ENCODE peak calls at places on chromosomes 4 and X, in nine cellular contexts. F is mesothelial cell of epicardium; X is stimulated activated CD8-positive, alpha-beta memory T cell treated with anti-CD3 and anti-CD28 coated beads, Interleukin-15, amount 100 ng/mL, for 1 hour; U is memory B cell; W is choroid plexus epithelial cell; P is activated T-cell treated with anti-CD3 and anti-CD28 coated beads, Interleukin-2, amount 50 U/mL, for 72 hours; L is stimulated activated naive CD4-positive, alpha-beta T cell; T is nucleus accumbens; Q is amniotic stem cell. K is an unnamed sample.

GRCh38 chrX:13463608-13464007 is 105.8 kb upstream of the EGFL6 start:
- DNase-seq in T (no peak), Q (peak; percentile 8), F (no peak), X (no peak), U (no peak), P (no peak), L (no peak), W (peak; percentile 93), K (no peak)

GRCh38 chr4:128698386-128698785 is 111.1 kb upstream of the JADE1 start:
- DNase-seq in F (no peak), T (no peak), U (no peak), P (no peak), W (no peak), X (no peak), L (no peak), Q (no peak), K (no peak)

GRCh38 chrX:13293700-13294099 is 26.2 kb downstream of the ATXN3L start:
- DNase-seq in L (no peak), W (no peak), X (no peak), F (no peak), P (no peak), T (no peak), Q (no peak), U (no peak), K (no peak)

GRCh38 chr4:2412534-2412884 is 5.9 kb downstream of the ZFYVE28 start:
- DNase-seq in U (no peak), X (peak; percentile 38), Q (no peak), W (no peak), T (no peak), P (peak; percentile 78), L (peak; percentile 85), F (no peak), K (peak; percentile 57)

GRCh38 chr4:87633239-87633638 is 16.8 kb upstream of the DMP1 start:
- DNase-seq in U (no peak), W (peak; percentile 84), Q (no peak), L (no peak), T (no peak), F (no peak), X (no peak), P (no peak), K (no peak)

GRCh38 chr4:26252349-26252748 is 68.5 kb upstream of the RBPJ start:
- DNase-seq in T (no peak), L (no peak), Q (no peak), F (no peak), X (no peak), W (no peak), P (peak; percentile 7), U (no peak), K (no peak)

GRCh38 chrX:43741843-43742573 is 85.9 kb downstream of the MAOA start:
- DNase-seq in Q (no peak), U (no peak), X (no peak), T (no peak), L (no peak), F (no peak), W (peak; percentile 74), P (no peak), K (no peak)

GRCh38 chr4:152265149-152265621 is 270.7 kb downstream of the FBXW7 start:
- DNase-seq in X (no peak), L (no peak), Q (no peak), P (no peak), W (peak; percentile 77), T (no peak), U (no peak), F (no peak), K (no peak)

GRCh38 chrX:68186552-68187262 is 246.6 kb downstream of the OPHN1 start:
- DNase-seq in L (no peak), Q (no peak), U (no peak), X (no peak), F (no peak), T (no peak), W (peak; percentile 8), P (no peak), K (no peak)

GRCh38 chrX:73214366-73215094 is at the start of gene NAP1L2:
- DNase-seq in U (no peak), T (peak; percentile 7), W (peak; percentile 9), Q (no peak), X (peak; percentile 1), P (peak; percentile 36), F (no peak), L (peak; percentile 48), K (no peak)

GRCh38 chr4:36006226-36006625 is 238.1 kb downstream of the ARAP2 start:
- DNase-seq in P (no peak), Q (no peak), T (no peak), L (no peak), W (peak; percentile 44), X (no peak), F (no peak), U (no peak), K (no peak)

GRCh38 chr4:110878413-110878812 is 255.5 kb upstream of the PITX2 start:
- DNase-seq in F (no peak), X (no peak), W (no peak), U (no peak), T (no peak), Q (no peak), L (no peak), P (no peak), K (no peak)

GRCh38 chr4:23979534-23979933 is 89.7 kb upstream of the PPARGC1A start:
- DNase-seq in P (no peak), W (no peak), U (no peak), X (no peak), Q (no peak), L (no peak), T (no peak), F (no peak), K (no peak)

GRCh38 chrX:112654871-112655270 is 24.9 kb downstream of the LHFPL1 start:
- DNase-seq in P (no peak), W (peak; percentile 50), Q (peak; percentile 2), U (no peak), L (no peak), T (no peak), F (no peak), X (no peak), K (no peak)

GRCh38 chr4:21769404-21770147 is 179.0 kb downstream of the KCNIP4 start:
- DNase-seq in U (no peak), T (no peak), L (no peak), F (no peak), Q (peak; percentile 57), X (no peak), W (peak; percentile 88), P (no peak), K (no peak)

GRCh38 chrX:37060999-37061398 is 52.8 kb downstream of the FAM47C start:
- DNase-seq in W (peak; percentile 68), U (no peak), L (no peak), T (no peak), P (no peak), X (no peak), Q (peak; percentile 0), F (no peak), K (no peak)

GRCh38 chrX:18666614-18667013 is 5.3 kb downstream of the RS1 start:
- DNase-seq in Q (no peak), F (no peak), T (no peak), X (no peak), P (no peak), L (no peak), U (no peak), W (no peak), K (no peak)

GRCh38 chr4:86892639-86892965 is 380 bp upstream of the C4orf36 start:
- DNase-seq in F (no peak), U (no peak), X (no peak), W (no peak), P (no peak), L (no peak), T (no peak), Q (no peak), K (no peak)

GRCh38 chrX:128439159-128439558 is 387.0 kb upstream of the ACTRT1 start:
- DNase-seq in T (no peak), W (no peak), Q (no peak), P (no peak), X (no peak), U (no peak), L (no peak), F (no peak), K (no peak)

GRCh38 chr4:56512166-56512565 is 6.6 kb downstream of the ARL9 start:
- DNase-seq in U (no peak), X (no peak), F (no peak), T (no peak), L (no peak), P (no peak), W (peak; percentile 31), Q (no peak), K (no peak)

GRCh38 chrX:17919896-17920446 is 58.9 kb upstream of the RAI2 start:
- DNase-seq in T (no peak), F (no peak), X (no peak), W (no peak), P (no peak), Q (no peak), U (no peak), L (no peak), K (no peak)

GRCh38 chr4:142901166-142901662 is 55.1 kb upstream of the INPP4B start:
- DNase-seq in F (no peak), U (no peak), T (no peak), P (no peak), L (no peak), Q (no peak), X (no peak), W (peak; percentile 2), K (no peak)

GRCh38 chr4:167000141-167000852 is 234.0 kb downstream of the SPOCK3 start:
- DNase-seq in X (no peak), P (no peak), U (no peak), F (no peak), L (no peak), T (no peak), Q (no peak), W (no peak), K (no peak)

K was measured in activated CD4-positive, CD25-positive, alpha-beta regulatory T cell.